ENCODE peak calls at places on chromosomes 7 and 10, in nine cellular contexts. R is activated T-cell treated with anti-CD3 and anti-CD28 coated beads for 48 hours; L is chondrocyte; T is fibroblast of pulmonary artery; S is NCI-H2081; J is activated CD8-positive, alpha-beta memory T cell treated with anti-CD3 and anti-CD28 coated beads, Interleukin-2, amount 10 ng/mL, durations not matched to agents 7 days and 5 days; M is NCI-H510A treated with DMSO at 0.1 percent for 48 hours; B is fibroblast of lung; G is LoVo. X is an unnamed sample.

GRCh38 chr10:111116211-111116610 is 39.4 kb downstream of the ADRA2A start:
- DNase-seq in T (no peak), M (no peak), R (no peak), S (no peak), B (no peak), L (no peak), J (peak), G (no peak), X (no peak)

GRCh38 chr10:113527181-113527580 is 25.7 kb upstream of the HABP2 start:
- DNase-seq in J (no peak), M (no peak), T (peak), S (no peak), R (no peak), B (no peak), G (no peak), L (no peak), X (no peak)

GRCh38 chr10:27620425-27621397 is 116.6 kb downstream of the RAB18 start:
- DNase-seq in B (peak), M (no peak), J (no peak), T (peak), G (no peak), S (no peak), L (no peak), R (no peak), X (no peak)

GRCh38 chr10:25026463-25026862 is 10.1 kb downstream of the THNSL1 start:
- DNase-seq in B (peak), L (no peak), M (no peak), G (peak), R (no peak), T (peak), J (no peak), S (no peak), X (no peak)

GRCh38 chr7:45402480-45403218 is 171.5 kb upstream of the ADCY1 start:
- DNase-seq in J (peak), L (no peak), S (no peak), G (peak), T (peak), R (no peak), M (no peak), B (peak), X (peak)

GRCh38 chr7:150829426-150829825 is 22.9 kb upstream of the AOC1 start:
- DNase-seq in S (no peak), J (no peak), M (no peak), R (no peak), G (no peak), T (no peak), L (no peak), B (no peak), X (no peak)

GRCh38 chr7:106126170-106126938 is 14.2 kb upstream of the SYPL1 start:
- DNase-seq in L (no peak), R (no peak), B (peak), J (no peak), S (no peak), G (peak), T (peak), M (peak), X (peak)

GRCh38 chr7:12961910-12962309 is 274.5 kb downstream of the ARL4A start:
- DNase-seq in B (no peak), R (no peak), S (no peak), J (no peak), T (no peak), M (no peak), L (no peak), G (no peak), X (no peak)

GRCh38 chr7:66886152-66886551 is 34.9 kb upstream of the TMEM248 start:
- DNase-seq in G (no peak), T (no peak), J (no peak), L (no peak), B (no peak), R (no peak), S (no peak), M (no peak), X (no peak)

GRCh38 chr10:47055386-47056382 is 144.5 kb downstream of the PTPN20 start:
- DNase-seq in T (no peak), B (no peak), G (no peak), S (no peak), J (no peak), R (no peak), M (no peak), L (no peak), X (no peak)

GRCh38 chr7:29239638-29240037 is 45.1 kb downstream of the CHN2 start:
- DNase-seq in T (no peak), S (no peak), B (no peak), L (no peak), G (no peak), R (no peak), M (no peak), J (peak), X (no peak)

GRCh38 chr7:28787116-28787515 is 171.0 kb downstream of the TRIL start:
- DNase-seq in R (no peak), T (no peak), M (no peak), J (no peak), B (no peak), L (no peak), G (no peak), S (peak), X (no peak)

GRCh38 chr10:58587676-58588075 is 75.0 kb downstream of the BICC1 start:
- DNase-seq in T (no peak), M (no peak), B (no peak), J (no peak), G (no peak), L (no peak), S (no peak), R (no peak), X (no peak)

GRCh38 chr10:43120948-43121290 is 17.3 kb upstream of the CSGALNACT2 start:
- DNase-seq in G (no peak), L (no peak), M (no peak), T (no peak), S (no peak), J (peak), B (no peak), R (peak), X (no peak)

GRCh38 chr7:8389898-8390642 is 43.3 kb upstream of the NXPH1 start:
- DNase-seq in J (no peak), T (no peak), B (no peak), M (peak), S (no peak), L (no peak), G (peak), R (no peak), X (peak)

GRCh38 chr7:33745934-33746333 is 159.4 kb upstream of the BMPER start:
- DNase-seq in L (no peak), R (no peak), B (peak), M (no peak), G (no peak), T (peak), S (no peak), J (no peak), X (no peak)

GRCh38 chr7:112414855-112415490 is 35.3 kb upstream of the IFRD1 start:
- DNase-seq in L (no peak), B (peak), G (peak), R (no peak), M (peak), J (no peak), T (peak), S (peak), X (peak)

GRCh38 chr7:107220356-107220755 is 51.6 kb downstream of the HBP1 start:
- DNase-seq in R (no peak), T (no peak), L (no peak), M (no peak), J (no peak), G (no peak), B (no peak), S (no peak), X (no peak)

GRCh38 chr10:70551971-70552422 is 50.5 kb downstream of the PRF1 start:
- DNase-seq in B (peak), L (no peak), R (no peak), J (no peak), T (peak), G (no peak), M (no peak), S (no peak), X (no peak)

GRCh38 chr7:35613150-35613549 is 81.8 kb downstream of the HERPUD2 start:
- DNase-seq in B (no peak), M (no peak), S (no peak), J (no peak), T (no peak), R (no peak), G (no peak), L (no peak), X (no peak)

GRCh38 chr7:105877736-105878135 is 1.3 kb upstream of the ATXN7L1 start:
- DNase-seq in M (no peak), B (peak), S (no peak), R (no peak), G (no peak), L (no peak), T (peak), J (no peak), X (no peak)

GRCh38 chr7:92612501-92612900 is 22.3 kb upstream of the FAM133B start:
- DNase-seq in L (no peak), T (no peak), S (no peak), G (no peak), R (no peak), B (peak), M (no peak), J (no peak), X (no peak)

GRCh38 chr7:108442039-108442568 is 14.1 kb downstream of the NRCAM start:
- DNase-seq in L (no peak), M (peak), S (peak), T (no peak), J (no peak), B (no peak), R (peak), G (no peak), X (no peak)

GRCh38 chr7:2024227-2024918 is 208.4 kb downstream of the MAD1L1 start:
- DNase-seq in B (no peak), M (no peak), S (no peak), J (no peak), L (peak), T (no peak), R (no peak), G (no peak), X (no peak)

X was measured in NCI-H460.